ENCODE peak calls at places on chromosomes 11 and 22, in four cellular contexts. F is HFFc6; G is stimulated activated CD8-positive, alpha-beta memory T cell treated with anti-CD3 and anti-CD28 coated beads, Interleukin-4, amount 100 ng/mL, for 1 hour; D is effector memory CD8-positive, alpha-beta T cell. W is an unnamed sample.
A peak's percentile ranks its signal among the peaks of the same experiment; 100 is the strongest.

GRCh38 chr22:22951035-22951434 is 63.4 kb downstream of the IGLL5 start:
- DNase-seq in F (no peak), G (no peak), D (no peak), W (peak; percentile 5)

GRCh38 chr11:9462806-9463537 is 2.2 kb downstream of the ZNF143 start:
- DNase-seq in F (no peak), G (no peak), D (no peak), W (no peak)

GRCh38 chr22:40213478-40213877 is 35.8 kb downstream of the TNRC6B start:
- DNase-seq in F (no peak), G (no peak), D (no peak), W (no peak)

GRCh38 chr11:115324569-115325432 is 179.4 kb downstream of the CADM1 start:
- DNase-seq in F (peak; percentile 3), G (no peak), D (peak; percentile 39), W (peak; percentile 20)

GRCh38 chr22:42565956-42566355 is 12.2 kb downstream of the SERHL2 start:
- DNase-seq in F (no peak), G (no peak), D (no peak), W (no peak)

GRCh38 chr11:12845739-12846358 is 163.3 kb upstream of the RASSF10 start:
- DNase-seq in F (peak; percentile 17), G (no peak), D (no peak), W (no peak)

GRCh38 chr11:133656100-133656635 is 123.9 kb upstream of the OPCML start:
- DNase-seq in F (no peak), G (no peak), D (no peak), W (no peak)

GRCh38 chr11:104462346-104462745 is 298.4 kb upstream of the PDGFD start:
- DNase-seq in F (no peak), G (no peak), D (no peak), W (peak; percentile 26)

GRCh38 chr11:8581300-8581699 is 12.7 kb downstream of the STK33 start:
- DNase-seq in F (no peak), G (no peak), D (no peak), W (no peak)

GRCh38 chr11:133928628-133929059 is 28.1 kb downstream of the IGSF9B start:
- DNase-seq in F (no peak), G (no peak), D (no peak), W (no peak)

GRCh38 chr11:121703166-121703565 is 250.4 kb upstream of the SORL1-AS1 start:
- DNase-seq in F (no peak), G (no peak), D (no peak), W (no peak)

GRCh38 chr22:41296826-41297667 is 4.3 kb upstream of the ZC3H7B start:
- DNase-seq in F (no peak), G (no peak), D (no peak), W (no peak)

GRCh38 chr11:11977206-11977938 is 31.1 kb downstream of the DKK3 start:
- DNase-seq in F (peak; percentile 91), G (no peak), D (no peak), W (peak; percentile 82)

GRCh38 chr22:21450320-21450831 is 16.8 kb upstream of the TMEM191C start:
- DNase-seq in F (no peak), G (no peak), D (peak; percentile 0), W (peak; percentile 5)

GRCh38 chr22:45503071-45503815 is 560 bp downstream of the FBLN1 start:
- DNase-seq in F (no peak), G (no peak), D (no peak), W (no peak)

GRCh38 chr11:67437082-67437821 is at the start of gene PTPRCAP:
- DNase-seq in F (no peak), G (peak; percentile 71), D (peak; percentile 73), W (no peak)

GRCh38 chr11:35313066-35313765 is 106.1 kb downstream of the SLC1A2 start:
- DNase-seq in F (no peak), G (no peak), D (no peak), W (no peak)

GRCh38 chr11:83024270-83024854 is 47.3 kb downstream of the RAB30 start:
- DNase-seq in F (no peak), G (no peak), D (no peak), W (no peak)

GRCh38 chr11:34354782-34355181 is 3.0 kb downstream of the ABTB2 start:
- DNase-seq in F (no peak), G (no peak), D (no peak), W (no peak)

GRCh38 chr11:63839508-63840355 is 822 bp downstream of the MARK2 start:
- DNase-seq in F (no peak), G (no peak), D (no peak), W (peak; percentile 77)

GRCh38 chr11:45556851-45557707 is 108.3 kb downstream of the CHST1 start:
- DNase-seq in F (no peak), G (no peak), D (no peak), W (no peak)

GRCh38 chr11:56716379-56716854 is 17.5 kb downstream of the OR9G1 start:
- DNase-seq in F (no peak), G (no peak), D (no peak), W (no peak)

GRCh38 chr11:12746593-12747097 is 72.4 kb downstream of the TEAD1 start:
- DNase-seq in F (peak; percentile 53), G (no peak), D (no peak), W (peak; percentile 87)

GRCh38 chr11:105821366-105821765 is 200.7 kb downstream of the MSANTD4 start:
- DNase-seq in F (no peak), G (no peak), D (no peak), W (no peak)

GRCh38 chr11:77374611-77375031 is 73.1 kb upstream of the GDPD4 start:
- DNase-seq in F (peak; percentile 17), G (no peak), D (no peak), W (no peak)

GRCh38 chr11:112163875-112164521 is at the start of gene IL18:
- DNase-seq in F (no peak), G (no peak), D (no peak), W (no peak)